ENCODE peak calls at places on chromosome 7, in four cellular contexts. One of them, this sample, is unnamed.

GRCh38 chr7:44278451-44279161 is 46.8 kb downstream of the CAMK2B start:
- DNase-seq in neural crest cell: no peak
- DNase-seq in upper lobe of right lung: peak
- DNase-seq in neural progenitor cell: no peak
- DNase-seq in this sample: peak

GRCh38 chr7:110685899-110686298 is 405.0 kb upstream of the LRRN3 start:
- DNase-seq in neural crest cell: no peak
- DNase-seq in upper lobe of right lung: no peak
- DNase-seq in neural progenitor cell: no peak
- DNase-seq in this sample: no peak

GRCh38 chr7:92496876-92497275 is 19.1 kb upstream of the ERVW-1 start:
- DNase-seq in neural crest cell: no peak
- DNase-seq in upper lobe of right lung: no peak
- DNase-seq in neural progenitor cell: no peak
- DNase-seq in this sample: no peak

GRCh38 chr7:158542651-158543400 is 44.8 kb downstream of the PTPRN2 start:
- DNase-seq in neural crest cell: no peak
- DNase-seq in upper lobe of right lung: no peak
- DNase-seq in neural progenitor cell: no peak
- DNase-seq in this sample: no peak

GRCh38 chr7:46486264-46487206 is 565.5 kb upstream of the IGFBP3 start:
- DNase-seq in neural crest cell: no peak
- DNase-seq in upper lobe of right lung: no peak
- DNase-seq in neural progenitor cell: no peak
- DNase-seq in this sample: no peak

GRCh38 chr7:142231716-142232115 is 26.1 kb downstream of the PRSS58 start:
- DNase-seq in neural crest cell: peak
- DNase-seq in upper lobe of right lung: no peak
- DNase-seq in neural progenitor cell: peak
- DNase-seq in this sample: peak

GRCh38 chr7:45689011-45689796 is 115.0 kb downstream of the ADCY1 start:
- DNase-seq in neural crest cell: no peak
- DNase-seq in upper lobe of right lung: peak
- DNase-seq in neural progenitor cell: no peak
- DNase-seq in this sample: no peak

GRCh38 chr7:117098457-117098856 is 145.2 kb downstream of the ST7 start:
- DNase-seq in neural crest cell: no peak
- DNase-seq in upper lobe of right lung: no peak
- DNase-seq in neural progenitor cell: no peak
- DNase-seq in this sample: no peak

GRCh38 chr7:151143261-151144015 is 24.1 kb downstream of the GBX1 start:
- DNase-seq in neural crest cell: no peak
- DNase-seq in upper lobe of right lung: no peak
- DNase-seq in neural progenitor cell: no peak
- DNase-seq in this sample: no peak

GRCh38 chr7:30970594-30971094 is 6.9 kb downstream of the GHRHR start:
- DNase-seq in neural crest cell: no peak
- DNase-seq in upper lobe of right lung: no peak
- DNase-seq in neural progenitor cell: peak
- DNase-seq in this sample: peak

GRCh38 chr7:30968747-30969603 is 5.2 kb downstream of the GHRHR start:
- DNase-seq in neural crest cell: no peak
- DNase-seq in upper lobe of right lung: no peak
- DNase-seq in neural progenitor cell: no peak
- DNase-seq in this sample: no peak

GRCh38 chr7:30968294-30968693 is 4.5 kb downstream of the GHRHR start:
- DNase-seq in neural crest cell: no peak
- DNase-seq in upper lobe of right lung: no peak
- DNase-seq in neural progenitor cell: no peak
- DNase-seq in this sample: no peak

GRCh38 chr7:30970074-30970473 is 6.3 kb downstream of the GHRHR start:
- DNase-seq in neural crest cell: no peak
- DNase-seq in upper lobe of right lung: no peak
- DNase-seq in neural progenitor cell: no peak
- DNase-seq in this sample: no peak

GRCh38 chr7:30969604-30969970 is 5.8 kb downstream of the GHRHR start:
- DNase-seq in neural crest cell: no peak
- DNase-seq in upper lobe of right lung: no peak
- DNase-seq in neural progenitor cell: no peak
- DNase-seq in this sample: no peak
- TF ChIP-seq CTCF in neural crest cell: no peak
- TF ChIP-seq CTCF in upper lobe of right lung: no peak
- TF ChIP-seq CTCF in neural progenitor cell: no peak
- TF ChIP-seq CTCF in this sample: no peak

DNA sequence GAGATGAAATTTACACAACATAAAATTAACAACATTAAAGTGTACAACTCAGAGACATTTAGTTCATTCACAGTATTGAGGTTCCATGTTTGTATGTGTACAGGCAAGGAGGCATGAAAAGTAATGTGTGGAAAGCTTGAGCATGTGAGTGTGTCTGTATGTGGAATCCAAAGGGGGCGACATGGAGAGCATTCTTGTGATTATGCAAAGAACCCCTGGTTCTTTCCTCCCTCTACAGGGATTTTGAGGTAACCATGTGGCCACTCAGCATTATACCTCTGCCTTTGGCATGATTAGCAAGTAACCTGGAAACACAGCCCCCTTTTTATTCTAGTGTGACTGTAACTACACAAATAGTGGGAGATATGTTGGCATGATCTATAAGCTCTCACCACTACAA is 21.0 kb downstream of the OR2F1 start:
- DNase-seq in neural crest cell: no peak
- DNase-seq in upper lobe of right lung: no peak
- DNase-seq in neural progenitor cell: peak
- DNase-seq in this sample: no peak
- TF ChIP-seq CTCF in neural crest cell: no peak
- TF ChIP-seq CTCF in upper lobe of right lung: no peak
- TF ChIP-seq CTCF in neural progenitor cell: peak
- TF ChIP-seq CTCF in this sample: no peak

GRCh38 chr7:4765776-4766490 is 9.5 kb upstream of the AP5Z1 start:
- DNase-seq in neural crest cell: no peak
- DNase-seq in upper lobe of right lung: no peak
- DNase-seq in neural progenitor cell: peak
- DNase-seq in this sample: no peak
- TF ChIP-seq CTCF in neural crest cell: peak
- TF ChIP-seq CTCF in upper lobe of right lung: no peak
- TF ChIP-seq CTCF in neural progenitor cell: peak
- TF ChIP-seq CTCF in this sample: peak

GRCh38 chr7:76260171-76260703 is 42.2 kb upstream of the HSPB1 start:
- DNase-seq in neural crest cell: peak
- DNase-seq in upper lobe of right lung: no peak
- DNase-seq in neural progenitor cell: peak
- DNase-seq in this sample: peak

GRCh38 chr7:76265299-76265698 is 37.2 kb upstream of the HSPB1 start:
- DNase-seq in neural crest cell: no peak
- DNase-seq in upper lobe of right lung: no peak
- DNase-seq in neural progenitor cell: no peak
- DNase-seq in this sample: no peak

GRCh38 chr7:76261935-76262334 is 40.5 kb upstream of the HSPB1 start:
- DNase-seq in neural crest cell: no peak
- DNase-seq in upper lobe of right lung: no peak
- DNase-seq in neural progenitor cell: no peak
- DNase-seq in this sample: no peak

GRCh38 chr7:76261329-76261728 is 41.1 kb upstream of the HSPB1 start:
- DNase-seq in neural crest cell: no peak
- DNase-seq in upper lobe of right lung: no peak
- DNase-seq in neural progenitor cell: no peak
- DNase-seq in this sample: no peak

DNA sequence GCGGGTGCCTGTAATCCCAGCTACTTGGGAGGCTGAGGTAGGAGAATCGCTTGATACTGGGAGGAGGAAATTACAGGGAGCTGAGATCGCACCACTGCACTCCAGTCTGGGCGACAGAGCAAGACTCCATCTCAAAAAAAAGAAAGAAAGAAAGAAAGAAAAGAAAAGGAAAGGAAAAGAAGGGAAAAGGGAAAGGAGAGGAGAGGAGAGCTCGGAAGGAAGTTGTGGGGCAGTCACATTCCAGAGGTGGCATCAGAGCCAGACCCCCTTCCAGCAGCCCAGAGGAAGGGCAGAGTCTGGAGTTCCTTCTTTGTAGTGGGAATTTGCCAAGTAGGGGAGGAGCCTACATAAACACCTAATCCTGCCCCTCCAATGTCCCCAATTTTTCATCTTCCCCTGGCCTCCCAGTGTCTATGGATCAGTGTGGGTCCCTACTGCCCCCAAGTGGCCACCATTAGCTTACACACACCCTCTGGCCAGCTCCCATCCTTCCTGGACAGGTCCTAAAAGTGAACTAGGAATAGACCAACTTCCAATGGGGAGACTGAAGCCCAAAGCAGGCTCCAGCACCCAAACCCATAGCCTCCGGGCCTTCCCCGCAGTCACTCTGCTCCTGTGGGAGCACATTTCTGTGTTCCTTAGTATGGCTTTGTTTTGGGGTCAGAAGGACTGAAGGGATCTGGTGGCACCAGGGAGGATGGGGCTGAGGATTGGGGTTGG is 39.6 kb upstream of the HSPB1 start:
- DNase-seq in neural crest cell: peak
- DNase-seq in upper lobe of right lung: no peak
- DNase-seq in neural progenitor cell: peak
- DNase-seq in this sample: peak
- TF ChIP-seq CTCF in neural crest cell: peak
- TF ChIP-seq CTCF in upper lobe of right lung: peak
- TF ChIP-seq CTCF in neural progenitor cell: peak
- TF ChIP-seq CTCF in this sample: peak

GRCh38 chr7:17651926-17652385 is 288.3 kb downstream of the SNX13 start:
- DNase-seq in neural crest cell: no peak
- DNase-seq in upper lobe of right lung: no peak
- DNase-seq in neural progenitor cell: no peak
- DNase-seq in this sample: no peak
- TF ChIP-seq CTCF in neural crest cell: no peak
- TF ChIP-seq CTCF in upper lobe of right lung: peak
- TF ChIP-seq CTCF in neural progenitor cell: no peak
- TF ChIP-seq CTCF in this sample: no peak

GRCh38 chr7:131861620-131862346 is 305.4 kb upstream of the PODXL start:
- DNase-seq in neural crest cell: no peak
- DNase-seq in upper lobe of right lung: no peak
- DNase-seq in neural progenitor cell: no peak
- DNase-seq in this sample: no peak
- TF ChIP-seq CTCF in neural crest cell: no peak
- TF ChIP-seq CTCF in upper lobe of right lung: no peak
- TF ChIP-seq CTCF in neural progenitor cell: no peak
- TF ChIP-seq CTCF in this sample: no peak

GRCh38 chr7:129825005-129825553 is 127.7 kb downstream of the UBE2H start:
- DNase-seq in neural crest cell: peak
- DNase-seq in upper lobe of right lung: peak
- DNase-seq in neural progenitor cell: peak
- DNase-seq in this sample: peak
- TF ChIP-seq CTCF in neural crest cell: no peak
- TF ChIP-seq CTCF in upper lobe of right lung: peak
- TF ChIP-seq CTCF in neural progenitor cell: peak
- TF ChIP-seq CTCF in this sample: no peak

DNA sequence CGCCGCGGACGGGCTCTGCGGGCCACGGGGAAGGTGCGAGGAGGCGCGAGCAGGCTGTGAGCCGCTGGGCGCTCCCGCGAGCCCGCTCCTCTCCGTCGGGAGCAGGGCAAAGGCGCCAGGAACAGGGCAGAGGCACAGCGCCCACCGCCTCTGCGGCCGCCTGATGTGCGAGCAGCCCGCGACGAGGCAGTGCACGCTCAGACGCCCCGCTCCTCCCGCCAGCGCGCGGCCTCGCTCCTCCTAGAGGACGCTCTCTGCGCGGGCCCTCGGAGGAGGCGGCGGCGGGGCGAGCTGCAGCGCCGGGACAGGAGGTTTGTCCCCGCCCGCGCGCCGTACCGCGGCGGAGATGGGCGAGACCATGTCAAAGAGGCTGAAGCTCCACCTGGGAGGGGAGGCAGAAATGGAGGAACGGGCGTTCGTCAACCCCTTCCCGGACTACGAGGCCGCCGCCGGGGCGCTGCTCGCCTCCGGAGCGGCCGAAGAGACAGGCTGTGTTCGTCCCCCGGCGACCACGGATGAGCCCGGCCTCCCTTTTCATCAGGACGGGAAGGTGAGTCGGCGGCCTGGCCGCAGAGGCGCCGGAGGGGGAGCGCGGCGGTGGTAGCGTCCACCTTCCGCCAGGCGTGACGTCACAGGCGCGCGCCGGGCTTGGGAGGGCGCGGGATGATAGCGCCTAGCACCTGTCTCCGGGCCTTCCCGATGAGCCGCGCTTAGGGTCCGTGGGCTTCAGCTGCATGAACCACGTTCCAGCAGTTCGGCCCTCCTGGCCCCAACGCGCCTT is 733 bp downstream of the LANCL2 start:
- DNase-seq in neural crest cell: peak
- DNase-seq in upper lobe of right lung: peak
- DNase-seq in neural progenitor cell: peak
- DNase-seq in this sample: peak
- TF ChIP-seq CTCF in neural crest cell: peak
- TF ChIP-seq CTCF in upper lobe of right lung: peak
- TF ChIP-seq CTCF in neural progenitor cell: peak
- TF ChIP-seq CTCF in this sample: no peak

GRCh38 chr7:6708304-6708703 is 1.6 kb upstream of the ZNF12 start:
- DNase-seq in neural crest cell: no peak
- DNase-seq in upper lobe of right lung: no peak
- DNase-seq in neural progenitor cell: no peak
- DNase-seq in this sample: no peak
- TF ChIP-seq CTCF in neural crest cell: no peak
- TF ChIP-seq CTCF in upper lobe of right lung: no peak
- TF ChIP-seq CTCF in neural progenitor cell: no peak
- TF ChIP-seq CTCF in this sample: no peak

This sample was measured in nephron progenitor cell.